ENCODE peak calls at places on chromosomes 1 and 21, in seven cellular contexts. One of them, this sample, is unnamed.
A peak's percentile ranks its signal among the peaks of the same experiment; 100 is the strongest.

GRCh38 chr21:36756527-36756926 is 57.6 kb downstream of the SIM2 start:
- DNase-seq in astrocyte of the spinal cord: no peak
- DNase-seq in cardiac fibroblast: no peak
- DNase-seq in Peyer's patch: no peak
- DNase-seq in upper lobe of right lung: no peak
- DNase-seq in neural progenitor cell: peak; percentile 59
- DNase-seq in hepatocyte: no peak
- DNase-seq in this sample: no peak

GRCh38 chr1:110258734-110259133 is 48.6 kb downstream of the KCNC4 start:
- DNase-seq in astrocyte of the spinal cord: no peak
- DNase-seq in cardiac fibroblast: no peak
- DNase-seq in Peyer's patch: no peak
- DNase-seq in upper lobe of right lung: no peak
- DNase-seq in neural progenitor cell: no peak
- DNase-seq in hepatocyte: no peak
- DNase-seq in this sample: no peak

GRCh38 chr1:156064615-156065014 is 3.7 kb downstream of the RAB25 start:
- DNase-seq in astrocyte of the spinal cord: no peak
- DNase-seq in cardiac fibroblast: no peak
- DNase-seq in Peyer's patch: no peak
- DNase-seq in upper lobe of right lung: no peak
- DNase-seq in neural progenitor cell: no peak
- DNase-seq in hepatocyte: no peak
- DNase-seq in this sample: no peak

GRCh38 chr1:22184892-22185612 is 42.2 kb upstream of the WNT4 start:
- DNase-seq in astrocyte of the spinal cord: peak; percentile 10
- DNase-seq in cardiac fibroblast: peak; percentile 43
- DNase-seq in Peyer's patch: no peak
- DNase-seq in upper lobe of right lung: peak; percentile 73
- DNase-seq in neural progenitor cell: peak; percentile 11
- DNase-seq in hepatocyte: peak; percentile 43
- DNase-seq in this sample: no peak

GRCh38 chr21:44950351-44950750 is 10.5 kb downstream of the SLX9 start:
- DNase-seq in astrocyte of the spinal cord: no peak
- DNase-seq in cardiac fibroblast: no peak
- DNase-seq in Peyer's patch: no peak
- DNase-seq in upper lobe of right lung: peak; percentile 67
- DNase-seq in neural progenitor cell: no peak
- DNase-seq in hepatocyte: no peak
- DNase-seq in this sample: no peak

GRCh38 chr1:182337736-182338571 is 53.6 kb downstream of the GLUL start:
- DNase-seq in astrocyte of the spinal cord: no peak
- DNase-seq in cardiac fibroblast: peak; percentile 9
- DNase-seq in Peyer's patch: no peak
- DNase-seq in upper lobe of right lung: no peak
- DNase-seq in neural progenitor cell: no peak
- DNase-seq in hepatocyte: no peak
- DNase-seq in this sample: no peak

GRCh38 chr1:92482404-92482664 is 4.4 kb downstream of the GFI1 start:
- DNase-seq in astrocyte of the spinal cord: no peak
- DNase-seq in cardiac fibroblast: no peak
- DNase-seq in Peyer's patch: no peak
- DNase-seq in upper lobe of right lung: no peak
- DNase-seq in neural progenitor cell: no peak
- DNase-seq in hepatocyte: peak; percentile 14
- DNase-seq in this sample: no peak

GRCh38 chr1:202858306-202858705 is 30.6 kb downstream of the RABIF start:
- DNase-seq in astrocyte of the spinal cord: peak; percentile 4
- DNase-seq in cardiac fibroblast: peak; percentile 97
- DNase-seq in Peyer's patch: no peak
- DNase-seq in upper lobe of right lung: no peak
- DNase-seq in neural progenitor cell: no peak
- DNase-seq in hepatocyte: peak; percentile 41
- DNase-seq in this sample: peak; percentile 79

GRCh38 chr1:100631015-100631521 is 88.5 kb upstream of the VCAM1 start:
- DNase-seq in astrocyte of the spinal cord: peak; percentile 89
- DNase-seq in cardiac fibroblast: peak; percentile 72
- DNase-seq in Peyer's patch: no peak
- DNase-seq in upper lobe of right lung: no peak
- DNase-seq in neural progenitor cell: no peak
- DNase-seq in hepatocyte: no peak
- DNase-seq in this sample: peak; percentile 98

GRCh38 chr1:4224687-4225086 is 324.6 kb upstream of the C1orf174 start:
- DNase-seq in astrocyte of the spinal cord: no peak
- DNase-seq in cardiac fibroblast: no peak
- DNase-seq in Peyer's patch: no peak
- DNase-seq in upper lobe of right lung: no peak
- DNase-seq in neural progenitor cell: no peak
- DNase-seq in hepatocyte: no peak
- DNase-seq in this sample: no peak

GRCh38 chr21:25960423-25960822 is 210.1 kb downstream of the APP start:
- DNase-seq in astrocyte of the spinal cord: no peak
- DNase-seq in cardiac fibroblast: no peak
- DNase-seq in Peyer's patch: no peak
- DNase-seq in upper lobe of right lung: no peak
- DNase-seq in neural progenitor cell: peak; percentile 78
- DNase-seq in hepatocyte: peak; percentile 18
- DNase-seq in this sample: no peak

GRCh38 chr1:240031009-240031408 is 60.7 kb upstream of the FMN2 start:
- DNase-seq in astrocyte of the spinal cord: peak; percentile 94
- DNase-seq in cardiac fibroblast: peak; percentile 59
- DNase-seq in Peyer's patch: no peak
- DNase-seq in upper lobe of right lung: no peak
- DNase-seq in neural progenitor cell: no peak
- DNase-seq in hepatocyte: no peak
- DNase-seq in this sample: peak; percentile 86

GRCh38 chr1:1753607-1754005 is 24.7 kb downstream of the NADK start:
- DNase-seq in astrocyte of the spinal cord: no peak
- DNase-seq in cardiac fibroblast: no peak
- DNase-seq in Peyer's patch: no peak
- DNase-seq in upper lobe of right lung: no peak
- DNase-seq in neural progenitor cell: no peak
- DNase-seq in hepatocyte: no peak
- DNase-seq in this sample: no peak

GRCh38 chr1:54971317-54971791 is 9.1 kb upstream of the TMEM61 start:
- DNase-seq in astrocyte of the spinal cord: peak; percentile 27
- DNase-seq in cardiac fibroblast: no peak
- DNase-seq in Peyer's patch: no peak
- DNase-seq in upper lobe of right lung: no peak
- DNase-seq in neural progenitor cell: no peak
- DNase-seq in hepatocyte: peak; percentile 56
- DNase-seq in this sample: no peak

GRCh38 chr1:156816561-156817328 is at the start of gene SH2D2A:
- DNase-seq in astrocyte of the spinal cord: no peak
- DNase-seq in cardiac fibroblast: peak; percentile 72
- DNase-seq in Peyer's patch: peak; percentile 88
- DNase-seq in upper lobe of right lung: peak; percentile 73
- DNase-seq in neural progenitor cell: no peak
- DNase-seq in hepatocyte: no peak
- DNase-seq in this sample: peak; percentile 31

GRCh38 chr1:77412794-77413530 is 131.1 kb downstream of the AK5 start:
- DNase-seq in astrocyte of the spinal cord: no peak
- DNase-seq in cardiac fibroblast: no peak
- DNase-seq in Peyer's patch: no peak
- DNase-seq in upper lobe of right lung: no peak
- DNase-seq in neural progenitor cell: peak; percentile 20
- DNase-seq in hepatocyte: no peak
- DNase-seq in this sample: no peak

GRCh38 chr1:185438936-185439335 is 121.9 kb upstream of the IVNS1ABP start:
- DNase-seq in astrocyte of the spinal cord: peak; percentile 37
- DNase-seq in cardiac fibroblast: no peak
- DNase-seq in Peyer's patch: no peak
- DNase-seq in upper lobe of right lung: no peak
- DNase-seq in neural progenitor cell: no peak
- DNase-seq in hepatocyte: no peak
- DNase-seq in this sample: no peak

GRCh38 chr1:30743584-30744059 is 14.0 kb downstream of the LAPTM5 start:
- DNase-seq in astrocyte of the spinal cord: no peak
- DNase-seq in cardiac fibroblast: no peak
- DNase-seq in Peyer's patch: peak; percentile 86
- DNase-seq in upper lobe of right lung: no peak
- DNase-seq in neural progenitor cell: no peak
- DNase-seq in hepatocyte: no peak
- DNase-seq in this sample: no peak

GRCh38 chr21:15826147-15826780 is 96.5 kb downstream of the USP25 start:
- DNase-seq in astrocyte of the spinal cord: peak; percentile 45
- DNase-seq in cardiac fibroblast: peak; percentile 60
- DNase-seq in Peyer's patch: no peak
- DNase-seq in upper lobe of right lung: no peak
- DNase-seq in neural progenitor cell: peak; percentile 52
- DNase-seq in hepatocyte: peak; percentile 66
- DNase-seq in this sample: no peak

GRCh38 chr21:37268186-37268503 is 1.0 kb upstream of the VPS26C start:
- DNase-seq in astrocyte of the spinal cord: no peak
- DNase-seq in cardiac fibroblast: no peak
- DNase-seq in Peyer's patch: no peak
- DNase-seq in upper lobe of right lung: no peak
- DNase-seq in neural progenitor cell: no peak
- DNase-seq in hepatocyte: no peak
- DNase-seq in this sample: no peak

GRCh38 chr1:100511773-100512172 is 26.2 kb upstream of the GPR88 start:
- DNase-seq in astrocyte of the spinal cord: no peak
- DNase-seq in cardiac fibroblast: no peak
- DNase-seq in Peyer's patch: no peak
- DNase-seq in upper lobe of right lung: no peak
- DNase-seq in neural progenitor cell: no peak
- DNase-seq in hepatocyte: no peak
- DNase-seq in this sample: no peak

GRCh38 chr1:103779932-103780331 is 30.2 kb downstream of the AMY1C start:
- DNase-seq in astrocyte of the spinal cord: no peak
- DNase-seq in cardiac fibroblast: no peak
- DNase-seq in Peyer's patch: no peak
- DNase-seq in upper lobe of right lung: no peak
- DNase-seq in neural progenitor cell: no peak
- DNase-seq in hepatocyte: no peak
- DNase-seq in this sample: no peak

GRCh38 chr1:228463559-228464455 is 23.4 kb upstream of the RNF187 start:
- DNase-seq in astrocyte of the spinal cord: no peak
- DNase-seq in cardiac fibroblast: peak; percentile 46
- DNase-seq in Peyer's patch: peak; percentile 57
- DNase-seq in upper lobe of right lung: no peak
- DNase-seq in neural progenitor cell: peak; percentile 84
- DNase-seq in hepatocyte: peak; percentile 34
- DNase-seq in this sample: no peak

GRCh38 chr1:224273651-224274050 is 56.3 kb downstream of the NVL start:
- DNase-seq in astrocyte of the spinal cord: peak; percentile 61
- DNase-seq in cardiac fibroblast: peak; percentile 61
- DNase-seq in Peyer's patch: no peak
- DNase-seq in upper lobe of right lung: no peak
- DNase-seq in neural progenitor cell: no peak
- DNase-seq in hepatocyte: peak; percentile 61
- DNase-seq in this sample: no peak

GRCh38 chr1:10467078-10467477 is 5.3 kb downstream of the DFFA start:
- DNase-seq in astrocyte of the spinal cord: no peak
- DNase-seq in cardiac fibroblast: no peak
- DNase-seq in Peyer's patch: no peak
- DNase-seq in upper lobe of right lung: no peak
- DNase-seq in neural progenitor cell: no peak
- DNase-seq in hepatocyte: no peak
- DNase-seq in this sample: no peak

GRCh38 chr1:198118136-198118535 is 38.7 kb upstream of the NEK7 start:
- DNase-seq in astrocyte of the spinal cord: peak; percentile 90
- DNase-seq in cardiac fibroblast: peak; percentile 96
- DNase-seq in Peyer's patch: no peak
- DNase-seq in upper lobe of right lung: no peak
- DNase-seq in neural progenitor cell: no peak
- DNase-seq in hepatocyte: peak; percentile 66
- DNase-seq in this sample: peak; percentile 94
- H3K4me3 ChIP-seq in astrocyte of the spinal cord: no peak overlapping the region
- H3K4me3 ChIP-seq in cardiac fibroblast: no peak overlapping the region
- H3K4me3 ChIP-seq in Peyer's patch: no peak overlapping the region
- H3K4me3 ChIP-seq in upper lobe of right lung: no peak overlapping the region
- H3K4me3 ChIP-seq in neural progenitor cell: no peak overlapping the region
- H3K4me3 ChIP-seq in hepatocyte: no peak overlapping the region
- H3K4me3 ChIP-seq in this sample: no peak overlapping the region

GRCh38 chr1:51512120-51512519 is 6.9 kb downstream of the EPS15 start:
- DNase-seq in astrocyte of the spinal cord: no peak
- DNase-seq in cardiac fibroblast: no peak
- DNase-seq in Peyer's patch: no peak
- DNase-seq in upper lobe of right lung: no peak
- DNase-seq in neural progenitor cell: no peak
- DNase-seq in hepatocyte: no peak
- DNase-seq in this sample: no peak
- H3K4me3 ChIP-seq in astrocyte of the spinal cord: no peak overlapping the region
- H3K4me3 ChIP-seq in cardiac fibroblast: no peak overlapping the region
- H3K4me3 ChIP-seq in Peyer's patch: no peak overlapping the region
- H3K4me3 ChIP-seq in upper lobe of right lung: no peak overlapping the region
- H3K4me3 ChIP-seq in neural progenitor cell: no peak overlapping the region
- H3K4me3 ChIP-seq in hepatocyte: no peak overlapping the region
- H3K4me3 ChIP-seq in this sample: no peak overlapping the region

DNA sequence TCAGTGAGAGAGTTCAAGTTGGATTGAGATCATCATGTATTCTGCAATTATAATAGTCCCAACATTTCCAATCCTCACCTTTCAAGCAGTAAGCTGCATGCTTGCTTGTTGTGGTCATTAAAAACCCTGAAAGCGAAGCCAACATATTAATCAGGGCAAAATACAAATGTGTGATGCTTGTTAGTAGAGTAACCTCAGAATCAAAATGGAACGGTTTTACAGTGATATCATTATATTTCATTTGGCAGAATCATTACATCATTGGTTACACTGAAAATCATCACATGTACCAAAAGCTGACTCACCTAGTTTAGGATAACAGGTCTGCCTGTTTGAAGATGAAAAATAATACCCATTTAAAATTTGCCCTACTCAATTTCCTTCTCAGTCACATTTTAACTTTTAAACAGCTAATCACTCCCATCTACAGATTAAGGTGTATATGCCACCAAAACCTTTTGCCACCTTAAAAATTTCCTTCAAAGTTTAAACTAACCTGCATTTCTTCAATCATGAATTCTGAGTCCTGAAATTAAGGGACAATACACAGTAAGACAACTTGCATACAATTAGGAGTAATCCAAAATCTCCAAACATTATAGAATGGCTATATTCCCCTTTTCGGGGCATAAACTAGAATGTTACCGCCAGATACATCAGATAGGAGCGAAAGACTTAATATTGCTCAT is 3.5 kb downstream of the GAS5 start:
- DNase-seq in astrocyte of the spinal cord: no peak
- DNase-seq in cardiac fibroblast: no peak
- DNase-seq in Peyer's patch: no peak
- DNase-seq in upper lobe of right lung: no peak
- DNase-seq in neural progenitor cell: no peak
- DNase-seq in hepatocyte: no peak
- DNase-seq in this sample: no peak
- H3K4me3 ChIP-seq in astrocyte of the spinal cord: peak overlapping the region; percentile 91
- H3K4me3 ChIP-seq in cardiac fibroblast: peak overlapping the region; percentile 18
- H3K4me3 ChIP-seq in Peyer's patch: no peak overlapping the region
- H3K4me3 ChIP-seq in upper lobe of right lung: peak overlapping the region; percentile 92
- H3K4me3 ChIP-seq in neural progenitor cell: peak overlapping the region; percentile 83
- H3K4me3 ChIP-seq in hepatocyte: no peak overlapping the region
- H3K4me3 ChIP-seq in this sample: peak overlapping the region; percentile 64

DNA sequence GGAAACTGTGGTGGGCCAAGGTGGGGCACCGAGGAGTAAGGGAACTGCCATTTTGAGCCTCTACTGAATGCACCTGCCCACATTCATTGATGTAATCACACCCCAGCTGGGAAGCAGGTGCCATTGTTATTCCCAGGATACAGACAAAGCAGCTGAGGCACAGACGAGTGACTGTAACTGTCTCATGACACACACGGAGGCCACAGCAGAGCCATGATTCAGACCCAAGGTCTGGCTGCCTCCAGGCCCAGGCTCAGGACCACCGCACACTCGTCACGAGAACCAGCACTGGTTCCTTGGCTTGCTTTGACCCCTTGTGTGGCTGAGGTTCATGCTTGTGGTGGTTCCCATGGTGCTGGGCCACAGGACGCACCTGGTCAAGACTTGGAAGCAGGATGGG is 45.6 kb upstream of the CLIC4 start:
- DNase-seq in astrocyte of the spinal cord: no peak
- DNase-seq in cardiac fibroblast: no peak
- DNase-seq in Peyer's patch: no peak
- DNase-seq in upper lobe of right lung: no peak
- DNase-seq in neural progenitor cell: no peak
- DNase-seq in hepatocyte: no peak
- DNase-seq in this sample: no peak
- H3K4me3 ChIP-seq in astrocyte of the spinal cord: no peak overlapping the region
- H3K4me3 ChIP-seq in cardiac fibroblast: no peak overlapping the region
- H3K4me3 ChIP-seq in Peyer's patch: no peak overlapping the region
- H3K4me3 ChIP-seq in upper lobe of right lung: no peak overlapping the region
- H3K4me3 ChIP-seq in neural progenitor cell: no peak overlapping the region
- H3K4me3 ChIP-seq in hepatocyte: no peak overlapping the region
- H3K4me3 ChIP-seq in this sample: no peak overlapping the region

This sample was measured in skeletal muscle cell.